ENCODE peak calls at places on chromosomes 1 and 21, in five cellular contexts. S, U, A, W and K are unnamed samples.

GRCh38 chr1:54379481-54380284 is 26.5 kb downstream of the SSBP3 start:
- DNase-seq in U (no peak), A (no peak), S (no peak), W (no peak), K (no peak)

GRCh38 chr1:235021321-235021720 is 107.3 kb downstream of the TOMM20 start:
- DNase-seq in U (no peak), S (no peak), A (no peak), W (no peak), K (no peak)

GRCh38 chr1:47991698-47992097 is 5.5 kb downstream of the TRABD2B start:
- DNase-seq in W (no peak), A (no peak), U (no peak), S (no peak), K (no peak)

GRCh38 chr21:46634966-46635323 is 529 bp upstream of the PRMT2 start:
- DNase-seq in S (no peak), U (no peak), A (no peak), W (no peak), K (peak)

GRCh38 chr1:21532496-21532895 is 23.3 kb downstream of the ALPL start:
- DNase-seq in A (no peak), U (no peak), S (peak), W (no peak), K (no peak)

GRCh38 chr1:25080294-25081209 is 150.5 kb upstream of the RUNX3 start:
- DNase-seq in A (no peak), S (no peak), U (peak), W (no peak), K (no peak)

GRCh38 chr1:64309468-64309867 is 106.0 kb downstream of the UBE2U start:
- DNase-seq in S (no peak), A (no peak), W (no peak), U (no peak), K (no peak)

GRCh38 chr1:60425528-60425927 is 352.0 kb upstream of the C1orf87 start:
- DNase-seq in S (no peak), W (no peak), A (no peak), U (no peak), K (peak)

GRCh38 chr1:93680121-93681094 is 1.2 kb downstream of the BCAR3 start:
- DNase-seq in S (peak), W (peak), A (no peak), U (peak), K (peak)

GRCh38 chr1:235954306-235955283 is 87.9 kb upstream of the LYST start:
- DNase-seq in S (peak), A (peak), U (peak), W (no peak), K (no peak)

GRCh38 chr1:1927751-1928150 is 8.7 kb upstream of the TMEM52 start:
- DNase-seq in U (no peak), W (no peak), A (no peak), S (peak), K (no peak)

GRCh38 chr1:210342986-210343780 is 14.5 kb downstream of the HHAT start:
- DNase-seq in W (no peak), S (no peak), U (no peak), A (no peak), K (no peak)

GRCh38 chr1:202835548-202836072 is 24.9 kb downstream of the PCAT6 start:
- DNase-seq in S (no peak), U (no peak), W (no peak), A (no peak), K (no peak)